ENCODE peak calls at places on chromosomes 2 and 18, in five cellular contexts. O is neuronal stem cell; R is activated naive CD8-positive, alpha-beta T cell treated with anti-CD3 and anti-CD28 coated beads, Interleukin-2, amount 50 U/mL, for 24 hours; H is stimulated activated CD4-positive, alpha-beta T cell treated with anti-CD3 and anti-CD28 coated beads, Interleukin-2, amount 100 ng/mL, for 48 hours; M is memory B cell. Z is an unnamed sample.

GRCh38 chr18:10015288-10015701 is 101.5 kb downstream of the VAPA start:
- DNase-seq in O (no peak), R (no peak), H (no peak), M (no peak), Z (no peak)

GRCh38 chr2:63424329-63425078 is 163.8 kb downstream of the WDPCP start:
- DNase-seq in O (no peak), R (no peak), H (no peak), M (peak; percentile 11), Z (peak; percentile 34)

GRCh38 chr2:196696423-196697073 is 57.0 kb downstream of the CCDC150 start:
- DNase-seq in O (no peak), R (no peak), H (no peak), M (no peak), Z (no peak)

GRCh38 chr2:123958011-123958410 is 67.1 kb upstream of the CNTNAP5 start:
- DNase-seq in O (no peak), R (no peak), H (no peak), M (no peak), Z (no peak)

GRCh38 chr2:42881732-42882131 is 89.3 kb upstream of the HAAO start:
- DNase-seq in O (no peak), R (no peak), H (no peak), M (no peak), Z (no peak)

GRCh38 chr18:51655327-51655698 is 457.8 kb upstream of the MEX3C start:
- DNase-seq in O (no peak), R (no peak), H (no peak), M (no peak), Z (no peak)

GRCh38 chr2:5725794-5726463 is 33.7 kb downstream of the SOX11 start:
- DNase-seq in O (peak; percentile 91), R (no peak), H (no peak), M (no peak), Z (peak; percentile 94)

GRCh38 chr2:222774941-222775340 is 85.9 kb upstream of the ACSL3 start:
- DNase-seq in O (no peak), R (no peak), H (no peak), M (no peak), Z (no peak)

GRCh38 chr2:234133004-234133403 is 82.5 kb downstream of the SPP2 start:
- DNase-seq in O (no peak), R (no peak), H (no peak), M (no peak), Z (no peak)

GRCh38 chr2:29273704-29274611 is 158.7 kb downstream of the CLIP4 start:
- DNase-seq in O (no peak), R (no peak), H (no peak), M (no peak), Z (no peak)